ENCODE peak calls at places on chromosomes 6 and 20, in eight cellular contexts. U, G, B, V, R, W, T and A are unnamed samples.

GRCh38 chr6:7424967-7425807 is 35.6 kb downstream of the RIOK1 start:
- DNase-seq in W (peak), V (no peak), T (peak), U (peak), R (no peak), G (no peak), B (peak), A (no peak)

GRCh38 chr6:157760589-157761330 is 62.3 kb upstream of the SNX9 start:
- DNase-seq in R (no peak), W (peak), T (peak), B (peak), U (no peak), V (no peak), G (peak), A (peak)

GRCh38 chr6:105179244-105180065 is at the start of gene POPDC3:
- DNase-seq in V (no peak), U (peak), G (peak), W (peak), B (peak), T (peak), R (no peak), A (no peak)

GRCh38 chr20:46047821-46048220 is 18.8 kb downstream of the SLC12A5 start:
- DNase-seq in R (no peak), T (no peak), W (no peak), G (no peak), V (no peak), B (no peak), U (no peak), A (no peak)

GRCh38 chr20:6501061-6501460 is 266.4 kb upstream of the BMP2 start:
- DNase-seq in G (peak), T (peak), B (peak), V (no peak), W (peak), R (no peak), U (no peak), A (no peak)

GRCh38 chr6:18263561-18264337 is 581 bp downstream of the DEK start:
- DNase-seq in T (peak), B (peak), U (peak), W (peak), G (peak), R (no peak), V (peak), A (no peak)

GRCh38 chr6:41785689-41786450 is 1.6 kb upstream of the TOMM6 start:
- DNase-seq in W (peak), B (no peak), R (no peak), V (no peak), T (peak), G (peak), U (no peak), A (no peak)

GRCh38 chr20:63381781-63382431 is 20.8 kb upstream of the CHRNA4 start:
- DNase-seq in U (peak), W (no peak), B (no peak), R (peak), T (no peak), V (peak), G (no peak), A (no peak)

GRCh38 chr20:35040646-35041045 is 52.0 kb downstream of the TRPC4AP start:
- DNase-seq in V (no peak), R (no peak), U (no peak), T (no peak), B (no peak), W (no peak), G (no peak), A (no peak)

GRCh38 chr6:111950661-111951426 is 77.6 kb upstream of the FYN start:
- DNase-seq in W (peak), G (peak), B (no peak), T (peak), R (no peak), V (no peak), U (peak), A (no peak)

GRCh38 chr6:31272856-31273626 is 1.1 kb upstream of the HLA-C start:
- DNase-seq in W (peak), T (no peak), G (no peak), V (no peak), R (no peak), B (no peak), U (no peak), A (no peak)

GRCh38 chr20:48761914-48762313 is 65.9 kb downstream of the PREX1 start:
- DNase-seq in W (no peak), R (no peak), G (no peak), T (no peak), B (no peak), U (no peak), V (no peak), A (no peak)

GRCh38 chr6:82076855-82077254 is 170.7 kb downstream of the IBTK start:
- DNase-seq in T (no peak), B (no peak), V (no peak), R (no peak), U (no peak), W (peak), G (peak), A (no peak)

GRCh38 chr6:144555078-144555477 is 269.9 kb downstream of the UTRN start:
- DNase-seq in T (no peak), W (no peak), G (no peak), V (no peak), U (peak), B (no peak), R (no peak), A (no peak)

GRCh38 chr6:122651031-122651430 is 40.8 kb downstream of the PKIB start:
- DNase-seq in V (no peak), R (no peak), G (no peak), B (no peak), U (no peak), T (no peak), W (no peak), A (no peak)

GRCh38 chr6:108250240-108250866 is 10.5 kb downstream of the SNX3 start:
- DNase-seq in G (peak), W (peak), U (peak), R (no peak), V (no peak), B (peak), T (peak), A (no peak)

GRCh38 chr6:168009331-168009730 is 11.9 kb downstream of the KIF25 start:
- DNase-seq in B (no peak), V (no peak), W (no peak), T (peak), U (no peak), R (no peak), G (peak), A (peak)

GRCh38 chr20:4064118-4064962 is 49.0 kb upstream of the RNF24 start:
- DNase-seq in W (peak), V (no peak), T (peak), G (peak), B (peak), R (no peak), U (peak), A (no peak)

GRCh38 chr6:147382945-147383554 is 125.4 kb upstream of the SAMD5 start:
- DNase-seq in B (peak), T (peak), W (peak), R (no peak), V (no peak), G (peak), U (peak), A (peak)

GRCh38 chr6:132456700-132457143 is 55.4 kb upstream of the MOXD1 start:
- DNase-seq in R (no peak), W (no peak), U (peak), B (no peak), G (no peak), T (no peak), V (no peak), A (no peak)

GRCh38 chr20:58043866-58044140 is 184.7 kb downstream of the ANKRD60 start:
- DNase-seq in U (no peak), V (no peak), R (no peak), W (no peak), T (no peak), G (no peak), B (no peak), A (no peak)

GRCh38 chr20:25316506-25317190 is 68.8 kb downstream of the PYGB start:
- DNase-seq in T (no peak), U (no peak), R (no peak), V (no peak), B (no peak), W (no peak), G (no peak), A (no peak)

GRCh38 chr20:53981752-53982437 is 88.5 kb downstream of the BCAS1 start:
- DNase-seq in V (no peak), B (peak), T (peak), G (no peak), W (no peak), R (no peak), U (no peak), A (no peak)

GRCh38 chr6:73180718-73181619 is 44.3 kb downstream of the KHDC1L start:
- DNase-seq in G (peak), B (peak), T (peak), V (no peak), R (no peak), W (peak), U (peak), A (peak)

GRCh38 chr20:50491926-50492634 is 18.1 kb upstream of the PTPN1 start:
- DNase-seq in T (peak), U (no peak), G (peak), V (no peak), R (no peak), B (peak), W (no peak), A (no peak)

GRCh38 chr6:24283043-24283985 is 74.5 kb downstream of the DCDC2 start:
- DNase-seq in G (peak), T (peak), U (peak), W (peak), V (peak), R (no peak), B (peak), A (peak)

GRCh38 chr20:23086056-23086551 is at the start of gene CD93:
- DNase-seq in V (no peak), R (no peak), G (peak), W (no peak), T (peak), U (peak), B (no peak), A (no peak)

GRCh38 chr20:50023116-50023802 is 40.5 kb downstream of the SNAI1 start:
- DNase-seq in W (no peak), G (no peak), B (peak), T (no peak), V (no peak), R (no peak), U (no peak), A (no peak)